ENCODE peak calls at places on chromosomes 16 and 17, in ten cellular contexts. L, R, A, E, G, U, N, C, F and T are unnamed samples.

GRCh38 chr17:8927395-8927794 is 38.1 kb downstream of the PIK3R5 start:
- DNase-seq in L (no peak), R (no peak), A (no peak), E (no peak), G (no peak), U (no peak), N (no peak), C (no peak), F (no peak), T (no peak)

GRCh38 chr17:59839646-59840328 is 53.0 kb downstream of the TUBD1 start:
- DNase-seq in L (no peak), R (no peak), A (no peak), E (peak; percentile 34), G (peak; percentile 35), U (no peak), N (no peak), C (no peak), F (no peak), T (no peak)

GRCh38 chr16:1346422-1347285 is 5.0 kb downstream of the TSR3 start:
- DNase-seq in L (no peak), R (no peak), A (no peak), E (no peak), G (peak; percentile 20), U (no peak), N (no peak), C (no peak), F (no peak), T (no peak)

GRCh38 chr16:8655184-8655717 is 19.2 kb upstream of the ABAT start:
- DNase-seq in L (no peak), R (peak; percentile 42), A (no peak), E (peak; percentile 81), G (peak; percentile 40), U (peak; percentile 41), N (no peak), C (no peak), F (no peak), T (peak; percentile 66)

GRCh38 chr17:2282297-2282873 is 21.2 kb downstream of the SMG6 start:
- DNase-seq in L (peak; percentile 59), R (peak; percentile 46), A (peak; percentile 74), E (peak; percentile 75), G (peak; percentile 89), U (no peak), N (peak; percentile 30), C (peak; percentile 87), F (no peak), T (peak; percentile 61)

GRCh38 chr17:70307430-70307829 is 138.1 kb downstream of the KCNJ2 start:
- DNase-seq in L (peak; percentile 50), R (no peak), A (no peak), E (no peak), G (peak; percentile 27), U (no peak), N (no peak), C (no peak), F (no peak), T (no peak)

GRCh38 chr16:51119576-51120288 is 31.3 kb downstream of the SALL1 start:
- DNase-seq in L (no peak), R (no peak), A (no peak), E (no peak), G (peak; percentile 56), U (no peak), N (no peak), C (peak; percentile 7), F (no peak), T (no peak)

GRCh38 chr16:14309906-14310305 is 238.8 kb downstream of the MRTFB start:
- DNase-seq in L (peak; percentile 60), R (peak; percentile 86), A (no peak), E (peak; percentile 58), G (peak; percentile 76), U (no peak), N (no peak), C (no peak), F (no peak), T (peak; percentile 71)

GRCh38 chr17:48178327-48178726 is 70.8 kb downstream of the SNX11 start:
- DNase-seq in L (no peak), R (no peak), A (no peak), E (no peak), G (no peak), U (no peak), N (no peak), C (no peak), F (no peak), T (no peak)

GRCh38 chr17:48180842-48181241 is 73.3 kb downstream of the SNX11 start:
- DNase-seq in L (no peak), R (no peak), A (no peak), E (no peak), G (no peak), U (no peak), N (no peak), C (no peak), F (no peak), T (no peak)

GRCh38 chr17:48179071-48179945 is 71.7 kb downstream of the SNX11 start:
- DNase-seq in L (no peak), R (no peak), A (no peak), E (no peak), G (no peak), U (no peak), N (no peak), C (no peak), F (no peak), T (no peak)

GRCh38 chr17:48184721-48185120 is 77.2 kb downstream of the SNX11 start:
- DNase-seq in L (no peak), R (no peak), A (no peak), E (no peak), G (no peak), U (no peak), N (no peak), C (no peak), F (no peak), T (no peak)

GRCh38 chr17:48181653-48182052 is 74.1 kb downstream of the SNX11 start:
- DNase-seq in L (no peak), R (no peak), A (no peak), E (no peak), G (peak; percentile 20), U (no peak), N (no peak), C (no peak), F (no peak), T (peak; percentile 35)
- TF ChIP-seq CTCF in L (peak; percentile 5), R (peak; percentile 32), A (peak; percentile 29), E (no peak), G (peak; percentile 31), U (no peak), N (no peak), C (peak; percentile 58), F (no peak), T (peak; percentile 27)

DNA sequence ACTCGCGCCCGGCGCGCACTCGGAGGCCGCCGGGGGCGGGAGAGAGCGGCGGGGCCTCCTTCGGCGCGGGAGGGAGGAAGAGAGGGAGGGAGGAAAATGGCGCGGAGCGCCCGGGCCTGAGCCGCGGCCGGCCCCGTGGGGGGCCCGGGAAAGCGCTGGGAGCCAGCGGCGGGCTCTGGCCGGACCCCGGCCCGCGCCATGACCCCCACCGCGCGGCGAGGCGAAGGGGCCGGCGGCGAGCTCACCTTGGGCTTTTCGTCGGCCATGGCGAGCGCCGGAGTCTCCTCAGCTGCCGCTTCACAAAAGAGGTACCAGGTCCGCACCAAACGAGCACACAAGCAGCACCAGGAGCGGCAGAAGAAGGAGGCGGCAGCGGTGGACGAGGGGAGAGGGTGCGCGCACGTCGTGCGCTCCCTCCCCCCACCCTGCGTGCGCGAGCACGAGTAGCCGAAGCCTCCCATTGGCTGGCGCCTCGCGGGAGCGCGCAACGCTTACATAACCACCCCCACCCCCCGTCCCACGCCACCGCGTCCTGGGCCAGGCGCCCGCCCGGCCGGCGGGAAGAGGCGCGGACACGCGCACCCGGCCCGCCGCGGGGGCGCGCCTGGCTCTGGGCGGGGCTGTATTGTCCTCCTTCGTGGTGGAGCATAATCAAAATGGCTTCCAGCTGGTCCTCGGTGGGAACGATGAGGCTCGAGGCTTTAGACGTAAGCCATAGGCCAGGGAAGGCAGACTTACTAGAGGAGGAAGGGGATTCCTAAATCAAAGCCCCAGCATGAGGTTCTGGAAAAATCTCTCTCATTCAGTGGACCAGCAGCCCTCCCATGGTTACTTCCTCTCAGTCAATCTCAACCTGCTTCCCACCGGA is at the start of gene SUMO2:
- DNase-seq in L (peak; percentile 98), R (peak; percentile 92), A (peak; percentile 89), E (peak; percentile 99), G (peak; percentile 93), U (peak; percentile 93), N (peak; percentile 92), C (peak; percentile 78), F (peak; percentile 94), T (peak; percentile 92)
- TF ChIP-seq CTCF in L (peak; percentile 38), R (no peak), A (peak; percentile 36), E (peak; percentile 32), G (no peak), U (no peak), N (peak; percentile 42), C (peak; percentile 18), F (no peak), T (peak; percentile 20)

GRCh38 chr16:66004706-66005105 is 361.8 kb upstream of the CDH5 start:
- DNase-seq in L (no peak), R (no peak), A (no peak), E (no peak), G (peak; percentile 49), U (no peak), N (no peak), C (peak; percentile 17), F (no peak), T (no peak)

GRCh38 chr16:66006485-66006884 is 360.0 kb upstream of the CDH5 start:
- DNase-seq in L (no peak), R (no peak), A (no peak), E (no peak), G (no peak), U (no peak), N (no peak), C (no peak), F (no peak), T (no peak)

GRCh38 chr16:66003196-66003595 is 363.3 kb upstream of the CDH5 start:
- DNase-seq in L (no peak), R (no peak), A (peak; percentile 36), E (no peak), G (peak; percentile 7), U (no peak), N (no peak), C (no peak), F (no peak), T (no peak)

GRCh38 chr16:66008136-66008535 is 358.4 kb upstream of the CDH5 start:
- DNase-seq in L (no peak), R (no peak), A (no peak), E (no peak), G (peak; percentile 56), U (no peak), N (no peak), C (no peak), F (no peak), T (no peak)

DNA sequence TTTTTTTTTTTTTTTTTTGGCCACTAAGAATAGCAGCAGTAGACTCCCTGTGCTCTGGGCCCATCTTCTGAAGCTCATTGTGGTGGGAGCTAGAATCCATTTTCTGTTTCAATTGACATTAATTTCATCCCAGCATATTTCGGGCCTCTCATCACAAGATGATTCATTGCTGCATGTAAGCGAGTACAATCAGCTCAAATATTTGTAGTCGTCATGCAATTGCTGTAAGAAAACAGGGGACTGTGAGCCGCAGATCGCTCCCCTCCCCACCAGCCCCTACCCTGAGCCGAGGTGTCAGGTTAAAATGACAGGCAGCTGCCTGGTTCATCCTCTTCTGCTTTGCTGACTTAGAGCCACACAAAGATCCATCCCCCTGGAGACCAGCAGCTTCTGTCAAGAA is 358.8 kb upstream of the CDH5 start:
- DNase-seq in L (peak; percentile 44), R (no peak), A (peak; percentile 63), E (peak; percentile 45), G (peak; percentile 88), U (no peak), N (no peak), C (peak; percentile 67), F (no peak), T (peak; percentile 42)
- TF ChIP-seq CTCF in L (no peak), R (no peak), A (no peak), E (no peak), G (no peak), U (no peak), N (no peak), C (no peak), F (no peak), T (no peak)

DNA sequence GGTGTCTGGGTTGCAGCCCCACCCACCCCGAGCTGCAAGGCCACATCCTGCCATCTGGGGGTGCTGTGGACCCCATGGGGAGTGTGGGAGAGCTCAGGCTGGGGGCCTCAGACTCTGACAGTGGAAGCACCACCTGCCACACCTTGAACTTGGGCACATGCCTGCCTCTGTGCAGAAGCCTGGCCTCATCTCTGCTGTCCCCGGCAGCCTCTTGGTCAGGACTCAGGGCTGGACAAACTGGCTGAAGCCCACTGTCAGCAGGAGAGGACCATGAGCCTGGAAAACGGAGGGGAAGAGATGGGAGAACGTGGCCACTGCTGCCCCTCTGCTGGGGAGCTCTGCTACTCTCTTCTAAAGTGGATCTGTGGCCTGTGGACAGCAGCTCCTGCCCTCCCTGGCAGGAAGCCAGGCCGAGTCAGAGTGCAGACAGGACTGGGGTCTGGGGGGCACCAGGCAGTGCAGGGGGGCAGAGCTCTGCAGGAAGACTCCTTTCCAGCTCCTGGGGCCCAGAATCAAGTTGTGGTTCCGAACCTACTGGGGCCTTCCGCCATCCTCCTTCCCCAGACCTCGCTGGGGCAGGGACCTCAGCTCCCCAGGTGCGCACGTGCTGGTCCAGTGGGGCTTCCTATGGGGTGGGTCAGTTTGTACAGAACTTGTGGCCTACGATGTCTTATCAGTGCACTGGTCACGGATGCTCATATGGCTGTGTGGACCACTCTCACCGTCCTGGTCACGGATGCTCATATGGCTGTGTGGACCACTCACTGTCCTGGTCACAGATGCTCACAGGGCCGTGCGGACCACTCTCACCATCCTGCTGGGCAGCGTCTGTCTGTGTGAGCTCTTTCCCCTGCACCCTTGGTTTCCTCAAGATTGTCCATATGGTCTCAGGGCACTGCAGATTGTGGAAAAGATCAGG is 207.7 kb downstream of the LAT start:
- DNase-seq in L (no peak), R (no peak), A (no peak), E (no peak), G (no peak), U (no peak), N (peak; percentile 16), C (no peak), F (no peak), T (no peak)
- TF ChIP-seq CTCF in L (no peak), R (no peak), A (peak; percentile 10), E (peak; percentile 9), G (peak; percentile 23), U (no peak), N (no peak), C (peak; percentile 20), F (no peak), T (no peak)